ENCODE peak calls at places on chromosome 1, in nine cellular contexts. C is stimulated activated CD4-positive, alpha-beta T cell treated with anti-CD3 and anti-CD28 coated beads, Interleukin-1b, Interleukin-23, amount 100 ng/mL, for 24 hours; W is BJ; M is HCEC 1CT; E is astrocyte of the spinal cord; B is fibroblast of pulmonary artery; O is AG04450; U is mucosa of gallbladder; L is nephron progenitor cell. A is an unnamed sample.

GRCh38 chr1:85259866-85260345 is 444 bp upstream of the C1orf52 start:
- DNase-seq in C (no peak), W (no peak), M (peak), E (no peak), B (peak), O (no peak), U (no peak), L (no peak), A (no peak)

GRCh38 chr1:115067460-115067859 is 21.8 kb downstream of the TSPAN2 start:
- DNase-seq in C (no peak), W (no peak), M (no peak), E (peak), B (no peak), O (no peak), U (no peak), L (no peak), A (no peak)

GRCh38 chr1:179164494-179164893 is 65.0 kb downstream of the ABL2 start:
- DNase-seq in C (no peak), W (no peak), M (peak), E (peak), B (peak), O (peak), U (no peak), L (no peak), A (no peak)

GRCh38 chr1:17372955-17373354 is 959 bp downstream of the PADI6 start:
- DNase-seq in C (no peak), W (no peak), M (no peak), E (no peak), B (no peak), O (no peak), U (no peak), L (no peak), A (no peak)

GRCh38 chr1:246689409-246689997 is 34.7 kb upstream of the SCCPDH start:
- DNase-seq in C (no peak), W (no peak), M (peak), E (peak), B (peak), O (peak), U (peak), L (peak), A (peak)

GRCh38 chr1:54604572-54605370 is 18.6 kb downstream of the FAM151A start:
- DNase-seq in C (no peak), W (no peak), M (no peak), E (no peak), B (no peak), O (no peak), U (no peak), L (no peak), A (no peak)

GRCh38 chr1:167722152-167722869 is 529 bp downstream of the MPZL1 start:
- DNase-seq in C (no peak), W (no peak), M (peak), E (peak), B (peak), O (no peak), U (peak), L (peak), A (no peak)

GRCh38 chr1:5333326-5333725 is 658.9 kb downstream of the NPHP4 start:
- DNase-seq in C (no peak), W (no peak), M (no peak), E (no peak), B (no peak), O (no peak), U (peak), L (no peak), A (no peak)

GRCh38 chr1:237040823-237041222 is 1.2 kb upstream of the RYR2 start:
- DNase-seq in C (no peak), W (no peak), M (no peak), E (no peak), B (no peak), O (no peak), U (no peak), L (no peak), A (no peak)

A was measured in NCI-H1930.